ENCODE peak calls at places on chromosomes 12 and 14, in five cellular contexts. One of them, this sample, is unnamed.

GRCh38 chr14:32364941-32365340 is 35.8 kb downstream of the AKAP6 start:
- DNase-seq in SK-N-SH: peak
- DNase-seq in spleen: no peak
- DNase-seq in activated naive CD8-positive, alpha-beta T cell treated with anti-CD3 and anti-CD28 coated beads for 36 hours: no peak
- DNase-seq in T-helper 9 cell: no peak
- DNase-seq in this sample: no peak

GRCh38 chr14:56482306-56482705 is 97.3 kb upstream of the TMEM260 start:
- DNase-seq in spleen: no peak
- DNase-seq in T-helper 9 cell: no peak
- DNase-seq in SK-N-SH: no peak
- DNase-seq in activated naive CD8-positive, alpha-beta T cell treated with anti-CD3 and anti-CD28 coated beads for 36 hours: no peak
- DNase-seq in this sample: no peak

GRCh38 chr14:102663031-102663430 is 70.6 kb downstream of the RCOR1 start:
- DNase-seq in spleen: no peak
- DNase-seq in T-helper 9 cell: no peak
- DNase-seq in SK-N-SH: no peak
- DNase-seq in activated naive CD8-positive, alpha-beta T cell treated with anti-CD3 and anti-CD28 coated beads for 36 hours: no peak
- DNase-seq in this sample: no peak

GRCh38 chr14:70943838-70944237 is 36.6 kb downstream of the PCNX1 start:
- DNase-seq in spleen: no peak
- DNase-seq in SK-N-SH: no peak
- DNase-seq in T-helper 9 cell: no peak
- DNase-seq in activated naive CD8-positive, alpha-beta T cell treated with anti-CD3 and anti-CD28 coated beads for 36 hours: no peak
- DNase-seq in this sample: no peak

GRCh38 chr12:24592048-24592447 is 356.9 kb downstream of the BCAT1 start:
- DNase-seq in activated naive CD8-positive, alpha-beta T cell treated with anti-CD3 and anti-CD28 coated beads for 36 hours: no peak
- DNase-seq in SK-N-SH: no peak
- DNase-seq in spleen: no peak
- DNase-seq in T-helper 9 cell: no peak
- DNase-seq in this sample: no peak

GRCh38 chr12:77324763-77325468 is 259.5 kb upstream of the E2F7 start:
- DNase-seq in SK-N-SH: peak
- DNase-seq in spleen: peak
- DNase-seq in activated naive CD8-positive, alpha-beta T cell treated with anti-CD3 and anti-CD28 coated beads for 36 hours: peak
- DNase-seq in T-helper 9 cell: no peak
- DNase-seq in this sample: no peak

GRCh38 chr12:71476513-71476912 is 36.9 kb downstream of the LGR5 start:
- DNase-seq in activated naive CD8-positive, alpha-beta T cell treated with anti-CD3 and anti-CD28 coated beads for 36 hours: no peak
- DNase-seq in T-helper 9 cell: no peak
- DNase-seq in SK-N-SH: no peak
- DNase-seq in spleen: no peak
- DNase-seq in this sample: no peak

GRCh38 chr12:60259241-60259640 is 663.4 kb downstream of the SLC16A7 start:
- DNase-seq in activated naive CD8-positive, alpha-beta T cell treated with anti-CD3 and anti-CD28 coated beads for 36 hours: no peak
- DNase-seq in spleen: no peak
- DNase-seq in T-helper 9 cell: no peak
- DNase-seq in SK-N-SH: no peak
- DNase-seq in this sample: no peak

GRCh38 chr14:29463727-29464370 is 463.8 kb downstream of the PRKD1 start:
- DNase-seq in SK-N-SH: no peak
- DNase-seq in T-helper 9 cell: no peak
- DNase-seq in spleen: no peak
- DNase-seq in activated naive CD8-positive, alpha-beta T cell treated with anti-CD3 and anti-CD28 coated beads for 36 hours: no peak
- DNase-seq in this sample: no peak

GRCh38 chr12:122825773-122826724 is 9.2 kb upstream of the HIP1R start:
- DNase-seq in SK-N-SH: peak
- DNase-seq in T-helper 9 cell: no peak
- DNase-seq in activated naive CD8-positive, alpha-beta T cell treated with anti-CD3 and anti-CD28 coated beads for 36 hours: no peak
- DNase-seq in spleen: peak
- DNase-seq in this sample: no peak

GRCh38 chr14:65949711-65950516 is 536.3 kb upstream of the CCDC196 start:
- DNase-seq in SK-N-SH: no peak
- DNase-seq in spleen: no peak
- DNase-seq in activated naive CD8-positive, alpha-beta T cell treated with anti-CD3 and anti-CD28 coated beads for 36 hours: peak
- DNase-seq in T-helper 9 cell: no peak
- DNase-seq in this sample: no peak

GRCh38 chr14:87877877-87878276 is 115.1 kb downstream of the GALC start:
- DNase-seq in SK-N-SH: no peak
- DNase-seq in activated naive CD8-positive, alpha-beta T cell treated with anti-CD3 and anti-CD28 coated beads for 36 hours: no peak
- DNase-seq in T-helper 9 cell: no peak
- DNase-seq in spleen: no peak
- DNase-seq in this sample: no peak

GRCh38 chr12:30847259-30847658 is 79.3 kb upstream of the TSPAN11 start:
- DNase-seq in activated naive CD8-positive, alpha-beta T cell treated with anti-CD3 and anti-CD28 coated beads for 36 hours: no peak
- DNase-seq in spleen: no peak
- DNase-seq in SK-N-SH: peak
- DNase-seq in T-helper 9 cell: no peak
- DNase-seq in this sample: no peak

GRCh38 chr12:7155471-7156034 is 25.4 kb downstream of the CLSTN3 start:
- DNase-seq in spleen: peak
- DNase-seq in T-helper 9 cell: no peak
- DNase-seq in SK-N-SH: peak
- DNase-seq in activated naive CD8-positive, alpha-beta T cell treated with anti-CD3 and anti-CD28 coated beads for 36 hours: no peak
- DNase-seq in this sample: no peak

GRCh38 chr12:24226745-24227350 is 277.4 kb upstream of the SOX5 start:
- DNase-seq in activated naive CD8-positive, alpha-beta T cell treated with anti-CD3 and anti-CD28 coated beads for 36 hours: no peak
- DNase-seq in spleen: no peak
- DNase-seq in T-helper 9 cell: no peak
- DNase-seq in SK-N-SH: no peak
- DNase-seq in this sample: no peak

This sample was measured in vagina.